ENCODE peak calls at places on chromosomes 5 and 9, in seven cellular contexts. Z, R, K, N, Q, O and A are unnamed samples.

GRCh38 chr5:55450050-55450765 is 84.6 kb downstream of the PLPP1 start:
- DNase-seq in Z (no peak), R (no peak), K (no peak), N (no peak), Q (no peak), O (no peak), A (no peak)

GRCh38 chr9:34372598-34373011 is 4.1 kb downstream of the MYORG start:
- DNase-seq in Z (no peak), R (no peak), K (no peak), N (no peak), Q (no peak), O (no peak), A (no peak)

GRCh38 chr9:100595391-100596199 is 17.7 kb downstream of the CAVIN4 start:
- DNase-seq in Z (peak; percentile 42), R (peak; percentile 20), K (no peak), N (no peak), Q (no peak), O (no peak), A (no peak)

GRCh38 chr9:94860678-94861588 is 134.4 kb downstream of the AOPEP start:
- DNase-seq in Z (no peak), R (no peak), K (no peak), N (peak; percentile 34), Q (peak; percentile 41), O (no peak), A (no peak)

GRCh38 chr5:136629125-136629790 is 263.9 kb upstream of the TRPC7 start:
- DNase-seq in Z (no peak), R (no peak), K (no peak), N (no peak), Q (no peak), O (no peak), A (no peak)

GRCh38 chr9:38681747-38682227 is 38.1 kb downstream of the FAM240B start:
- DNase-seq in Z (no peak), R (no peak), K (no peak), N (no peak), Q (no peak), O (no peak), A (no peak)

GRCh38 chr5:169116961-169117461 is 183.9 kb downstream of the SLIT3 start:
- DNase-seq in Z (no peak), R (no peak), K (no peak), N (no peak), Q (no peak), O (peak; percentile 70), A (no peak)

GRCh38 chr5:151072234-151073025 is 8.4 kb downstream of the TNIP1 start:
- DNase-seq in Z (peak; percentile 75), R (no peak), K (no peak), N (no peak), Q (no peak), O (no peak), A (no peak)

GRCh38 chr5:179730852-179731251 is 1.8 kb upstream of the MAML1 start:
- DNase-seq in Z (no peak), R (no peak), K (no peak), N (no peak), Q (no peak), O (no peak), A (no peak)

GRCh38 chr9:98502311-98502975 is 206.3 kb downstream of the GABBR2 start:
- DNase-seq in Z (no peak), R (no peak), K (no peak), N (no peak), Q (peak; percentile 71), O (no peak), A (no peak)

GRCh38 chr9:124934290-124934689 is 6.6 kb downstream of the GOLGA1 start:
- DNase-seq in Z (no peak), R (no peak), K (no peak), N (no peak), Q (no peak), O (no peak), A (no peak)

GRCh38 chr9:16207161-16207560 is 654.3 kb downstream of the CCDC171 start:
- DNase-seq in Z (no peak), R (peak; percentile 72), K (peak; percentile 24), N (no peak), Q (no peak), O (no peak), A (peak; percentile 78)

GRCh38 chr5:54443264-54443663 is 12.2 kb upstream of the HSPB3 start:
- DNase-seq in Z (peak; percentile 27), R (no peak), K (no peak), N (no peak), Q (no peak), O (no peak), A (no peak)

GRCh38 chr9:113668057-113668456 is 204.5 kb downstream of the RGS3 start:
- DNase-seq in Z (no peak), R (no peak), K (no peak), N (no peak), Q (no peak), O (no peak), A (no peak)

GRCh38 chr5:107809201-107810034 is 138.7 kb upstream of the EFNA5 start:
- DNase-seq in Z (no peak), R (no peak), K (no peak), N (no peak), Q (no peak), O (no peak), A (no peak)

GRCh38 chr9:6562194-6562593 is 83.3 kb downstream of the GLDC start:
- DNase-seq in Z (no peak), R (no peak), K (no peak), N (no peak), Q (no peak), O (no peak), A (no peak)

GRCh38 chr9:76316069-76316468 is 78.2 kb downstream of the RFK start:
- DNase-seq in Z (no peak), R (no peak), K (no peak), N (no peak), Q (no peak), O (no peak), A (no peak)

GRCh38 chr5:4196744-4197646 is 601.4 kb downstream of the IRX1 start:
- DNase-seq in Z (no peak), R (peak; percentile 22), K (no peak), N (no peak), Q (no peak), O (no peak), A (peak; percentile 72)

GRCh38 chr9:107483666-107484065 is 5.9 kb downstream of the KLF4 start:
- DNase-seq in Z (no peak), R (no peak), K (no peak), N (no peak), Q (no peak), O (no peak), A (no peak)

GRCh38 chr5:67249590-67249895 is 52.9 kb upstream of the CD180 start:
- DNase-seq in Z (no peak), R (no peak), K (no peak), N (no peak), Q (no peak), O (no peak), A (no peak)

GRCh38 chr9:13274901-13275641 is 4.4 kb downstream of the MPDZ start:
- DNase-seq in Z (no peak), R (no peak), K (no peak), N (no peak), Q (no peak), O (no peak), A (no peak)

GRCh38 chr9:13279284-13280162 is at the start of gene MPDZ:
- DNase-seq in Z (peak; percentile 74), R (peak; percentile 87), K (peak; percentile 15), N (peak; percentile 57), Q (peak; percentile 60), O (peak; percentile 75), A (peak; percentile 85)

GRCh38 chr9:13278368-13279246 is 885 bp downstream of the MPDZ start:
- DNase-seq in Z (peak; percentile 53), R (peak; percentile 75), K (peak; percentile 31), N (peak; percentile 26), Q (peak; percentile 28), O (peak; percentile 77), A (peak; percentile 88)

GRCh38 chr9:13281356-13282016 is 2.0 kb upstream of the MPDZ start:
- DNase-seq in Z (no peak), R (no peak), K (no peak), N (no peak), Q (no peak), O (no peak), A (no peak)

DNA sequence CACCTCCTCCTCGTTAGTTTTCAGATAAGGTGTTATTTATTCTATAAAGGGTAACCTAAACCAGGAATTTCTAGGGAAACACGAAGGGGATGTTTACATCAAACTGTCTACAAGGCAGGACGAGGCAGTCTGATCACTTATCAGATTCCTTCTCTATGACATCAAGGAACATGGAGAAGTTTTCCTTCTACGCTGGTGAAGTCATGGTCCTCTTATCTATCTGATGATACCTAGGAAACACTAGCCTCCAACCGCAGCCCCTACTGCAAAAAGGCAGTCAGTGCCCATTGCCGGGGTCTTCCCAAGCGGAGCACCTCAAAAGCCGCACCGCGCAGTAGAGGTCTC is 1.5 kb downstream of the MPDZ start:
- DNase-seq in Z (peak; percentile 15), R (no peak), K (no peak), N (no peak), Q (no peak), O (no peak), A (no peak)
- TF ChIP-seq EP300 in Z (no peak), R (no peak), K (no peak), N (no peak), Q (no peak), O (no peak), A (no peak)

GRCh38 chr9:32625320-32625719 is 10.1 kb downstream of the TAF1L start:
- DNase-seq in Z (no peak), R (no peak), K (no peak), N (no peak), Q (no peak), O (no peak), A (no peak)
- TF ChIP-seq EP300 in Z (no peak), R (no peak), K (no peak), N (no peak), Q (no peak), O (no peak), A (no peak)

GRCh38 chr5:17169507-17169906 is 47.9 kb upstream of the BASP1 start:
- DNase-seq in Z (no peak), R (no peak), K (no peak), N (no peak), Q (no peak), O (no peak), A (no peak)
- TF ChIP-seq EP300 in Z (no peak), R (no peak), K (no peak), N (no peak), Q (peak; percentile 75), O (no peak), A (no peak)

GRCh38 chr5:91379602-91380490 is 3.3 kb downstream of the ARRDC3 start:
- DNase-seq in Z (peak; percentile 78), R (peak; percentile 94), K (peak; percentile 88), N (peak; percentile 97), Q (peak; percentile 97), O (peak; percentile 93), A (peak; percentile 94)
- TF ChIP-seq EP300 in Z (no peak), R (no peak), K (no peak), N (no peak), Q (no peak), O (no peak), A (peak; percentile 31)

GRCh38 chr5:84392836-84393235 is 8.2 kb upstream of the EDIL3 start:
- DNase-seq in Z (no peak), R (no peak), K (no peak), N (no peak), Q (no peak), O (no peak), A (no peak)

GRCh38 chr5:84393969-84394368 is 9.3 kb upstream of the EDIL3 start:
- DNase-seq in Z (no peak), R (no peak), K (no peak), N (no peak), Q (no peak), O (no peak), A (no peak)

GRCh38 chr5:84397385-84397784 is 12.7 kb upstream of the EDIL3 start:
- DNase-seq in Z (no peak), R (no peak), K (no peak), N (no peak), Q (no peak), O (no peak), A (no peak)
- TF ChIP-seq EP300 in Z (no peak), R (no peak), K (no peak), N (no peak), Q (no peak), O (no peak), A (no peak)